ENCODE peak calls at places on chromosomes 7 and 10, in five cellular contexts. J is CD8-positive, alpha-beta memory T cell; C is stimulated activated CD8-positive, alpha-beta memory T cell treated with anti-CD3 and anti-CD28 coated beads, Interleukin-2, amount 100 ng/mL, for 1 hour; L is ELF-1; P is SW 1271. I is an unnamed sample.
A peak's percentile ranks its signal among the peaks of the same experiment; 100 is the strongest.

GRCh38 chr10:132023092-132023811 is 41.5 kb upstream of the BNIP3 start:
- DNase-seq in C (peak; percentile 54), L (peak; percentile 91), P (no peak), J (peak; percentile 62), I (peak; percentile 69)

GRCh38 chr10:124736491-124737136 is 7.6 kb downstream of the FAM53B start:
- DNase-seq in L (no peak), J (no peak), C (no peak), P (no peak), I (no peak)

GRCh38 chr10:58557714-58558113 is 45.0 kb downstream of the BICC1 start:
- DNase-seq in J (no peak), C (no peak), P (no peak), L (no peak), I (no peak)

GRCh38 chr10:43221419-43222293 is 45.2 kb downstream of the RASGEF1A start:
- DNase-seq in P (no peak), C (no peak), L (peak; percentile 73), J (no peak), I (no peak)

GRCh38 chr7:104366390-104366789 is 38.0 kb downstream of the LHFPL3 start:
- DNase-seq in L (no peak), P (no peak), C (no peak), J (no peak), I (no peak)

GRCh38 chr10:116892873-116893685 is 43.8 kb downstream of the ENO4 start:
- DNase-seq in P (no peak), J (no peak), C (no peak), L (no peak), I (no peak)

GRCh38 chr7:77565917-77566316 is 28.8 kb downstream of the PTPN12 start:
- DNase-seq in C (no peak), L (no peak), P (no peak), J (no peak), I (no peak)

GRCh38 chr7:14598978-14599377 is 303.6 kb downstream of the DGKB start:
- DNase-seq in J (no peak), L (no peak), C (no peak), P (no peak), I (no peak)

GRCh38 chr10:86642499-86642898 is 11.8 kb upstream of the OPN4 start:
- DNase-seq in P (no peak), C (no peak), L (no peak), J (no peak), I (no peak)

GRCh38 chr7:17031903-17032551 is 150.2 kb upstream of the AGR3 start:
- DNase-seq in P (no peak), L (no peak), C (no peak), J (no peak), I (no peak)

GRCh38 chr10:99872367-99873162 is 90.1 kb downstream of the ABCC2 start:
- DNase-seq in L (peak; percentile 6), C (no peak), J (no peak), P (no peak), I (no peak)

GRCh38 chr10:97889461-97890265 is 40.0 kb downstream of the GOLGA7B start:
- DNase-seq in P (no peak), L (peak; percentile 90), C (no peak), J (no peak), I (peak; percentile 66)

GRCh38 chr7:24741691-24742639 is 15.3 kb downstream of the GSDME start:
- DNase-seq in C (no peak), J (no peak), P (no peak), L (peak; percentile 56), I (no peak)

GRCh38 chr7:36723951-36724664 is at the start of gene AOAH:
- DNase-seq in P (no peak), C (peak; percentile 57), L (no peak), J (peak; percentile 88), I (peak; percentile 78)

GRCh38 chr7:44881066-44881600 is 4.2 kb downstream of the PURB start:
- DNase-seq in C (no peak), P (no peak), J (no peak), L (no peak), I (no peak)

GRCh38 chr10:106540606-106541005 is 623.9 kb downstream of the SORCS1 start:
- DNase-seq in J (no peak), C (no peak), P (no peak), L (no peak), I (no peak)

GRCh38 chr10:51524041-51524440 is 175.4 kb downstream of the CSTF2T start:
- DNase-seq in L (no peak), C (no peak), P (no peak), J (no peak), I (no peak)

GRCh38 chr7:30163231-30163894 is 28.6 kb downstream of the MTURN start:
- DNase-seq in L (no peak), C (no peak), P (no peak), J (no peak), I (peak; percentile 27)

GRCh38 chr10:5165738-5166137 is 19.2 kb downstream of the AKR1C8 start:
- DNase-seq in J (no peak), C (no peak), L (no peak), P (no peak), I (no peak)

GRCh38 chr10:32538256-32538655 is 92.3 kb downstream of the CCDC7 start:
- DNase-seq in J (no peak), P (no peak), L (no peak), C (no peak), I (no peak)

GRCh38 chr10:969473-970150 is 18.6 kb upstream of the GTPBP4 start:
- DNase-seq in J (no peak), L (no peak), C (no peak), P (no peak), I (no peak)

GRCh38 chr7:5615190-5616070 is 166.0 kb downstream of the RNF216 start:
- DNase-seq in C (no peak), J (no peak), L (peak; percentile 12), P (no peak), I (no peak)

GRCh38 chr10:123194056-123194455 is 39.9 kb downstream of the BUB3 start:
- DNase-seq in P (no peak), J (no peak), C (no peak), L (no peak), I (no peak)

GRCh38 chr10:118505363-118505762 is 90.1 kb downstream of the PRLHR start:
- DNase-seq in L (no peak), P (no peak), J (no peak), C (no peak), I (no peak)

GRCh38 chr7:97116308-97116707 is 1.2 kb upstream of the SDHAF3 start:
- DNase-seq in P (no peak), L (no peak), C (no peak), J (no peak), I (no peak)

GRCh38 chr7:24378871-24379608 is 95.0 kb downstream of the NPY start:
- DNase-seq in J (no peak), P (peak; percentile 45), C (no peak), L (no peak), I (no peak)

GRCh38 chr7:28406192-28406591 is 6.1 kb upstream of the CREB5 start:
- DNase-seq in J (no peak), L (no peak), P (no peak), C (no peak), I (no peak)

GRCh38 chr7:30246392-30246791 is 38.0 kb upstream of the ZNRF2 start:
- DNase-seq in P (no peak), J (no peak), C (no peak), L (no peak), I (no peak)

GRCh38 chr7:80520199-80520598 is 8.3 kb upstream of the GNAT3 start:
- DNase-seq in L (no peak), J (no peak), P (no peak), C (no peak), I (no peak)

GRCh38 chr7:50827281-50827680 is 44.6 kb upstream of the GRB10 start:
- DNase-seq in P (no peak), C (no peak), J (no peak), L (no peak), I (no peak)

GRCh38 chr10:86164912-86165311 is 201.7 kb downstream of the GRID1 start:
- DNase-seq in C (no peak), L (no peak), J (no peak), P (no peak), I (no peak)

GRCh38 chr7:111919690-111920179 is 286.5 kb downstream of the DOCK4 start:
- DNase-seq in J (no peak), P (no peak), C (no peak), L (no peak), I (no peak)